ENCODE peak calls at places on chromosomes 7 and 10, in ten cellular contexts. B, D, Y, U, P, O, M, N, I and Q are unnamed samples.
A peak's percentile ranks its signal among the peaks of the same experiment; 100 is the strongest.

GRCh38 chr10:74051729-74052342 is 53.9 kb downstream of the VCL start:
- DNase-seq in B (no peak), D (peak; percentile 8), Y (no peak), U (no peak), P (no peak), O (no peak), M (no peak), N (no peak), I (no peak), Q (peak; percentile 28)

GRCh38 chr10:131792809-131793208 is 108.0 kb upstream of the PPP2R2D start:
- DNase-seq in B (no peak), D (no peak), Y (no peak), U (no peak), P (no peak), O (no peak), M (no peak), N (no peak), I (no peak), Q (no peak)

GRCh38 chr7:132881317-132881716 is 200.6 kb downstream of the CHCHD3 start:
- DNase-seq in B (no peak), D (no peak), Y (no peak), U (no peak), P (no peak), O (no peak), M (no peak), N (no peak), I (no peak), Q (no peak)

GRCh38 chr7:22854158-22855048 is 31.8 kb upstream of the TOMM7 start:
- DNase-seq in B (peak; percentile 95), D (peak; percentile 86), Y (peak; percentile 99), U (peak; percentile 88), P (peak; percentile 86), O (no peak), M (peak; percentile 92), N (peak; percentile 91), I (peak; percentile 67), Q (peak; percentile 76)

GRCh38 chr7:131400833-131401593 is 73.3 kb downstream of the MKLN1 start:
- DNase-seq in B (no peak), D (no peak), Y (no peak), U (no peak), P (peak; percentile 8), O (no peak), M (no peak), N (no peak), I (no peak), Q (no peak)

GRCh38 chr10:80498833-80499671 is 38.6 kb upstream of the SH2D4B start:
- DNase-seq in B (peak; percentile 93), D (peak; percentile 97), Y (peak; percentile 67), U (peak; percentile 97), P (peak; percentile 97), O (peak; percentile 46), M (peak; percentile 91), N (peak; percentile 94), I (peak; percentile 37), Q (no peak)

GRCh38 chr7:130047801-130048200 is 3.4 kb downstream of the ZC3HC1 start:
- DNase-seq in B (no peak), D (no peak), Y (no peak), U (no peak), P (peak; percentile 14), O (no peak), M (no peak), N (no peak), I (no peak), Q (no peak)

GRCh38 chr10:132439424-132440163 is 42.6 kb downstream of the PWWP2B start:
- DNase-seq in B (no peak), D (no peak), Y (no peak), U (no peak), P (no peak), O (no peak), M (no peak), N (no peak), I (no peak), Q (no peak)

GRCh38 chr10:29996842-29997123 is 62.6 kb downstream of the JCAD start:
- DNase-seq in B (no peak), D (no peak), Y (no peak), U (no peak), P (no peak), O (no peak), M (no peak), N (no peak), I (no peak), Q (no peak)

GRCh38 chr10:22899775-22900174 is 28.1 kb upstream of the ARMC3 start:
- DNase-seq in B (no peak), D (no peak), Y (no peak), U (no peak), P (no peak), O (no peak), M (no peak), N (no peak), I (no peak), Q (no peak)

GRCh38 chr10:12448340-12448728 is 99.0 kb downstream of the CAMK1D start:
- DNase-seq in B (no peak), D (no peak), Y (no peak), U (no peak), P (no peak), O (no peak), M (no peak), N (no peak), I (no peak), Q (no peak)

GRCh38 chr7:159147246-159147645 is 2.6 kb upstream of the VIPR2 start:
- DNase-seq in B (no peak), D (no peak), Y (no peak), U (no peak), P (no peak), O (no peak), M (no peak), N (no peak), I (no peak), Q (no peak)
- H3K27me3 ChIP-seq in B (peaks cover 41% of the 10 kb centered on the region), D (no peaks in the 10 kb centered on the region), Y (peaks cover 35% of the 10 kb centered on the region), U (peaks cover 37% of the 10 kb centered on the region), P (peaks cover 4% of the 10 kb centered on the region), O (peaks cover 27% of the 10 kb centered on the region), M (peaks cover 28% of the 10 kb centered on the region), N (no peaks in the 10 kb centered on the region), I (peaks cover 31% of the 10 kb centered on the region), Q (peaks cover 59% of the 10 kb centered on the region)

DNA sequence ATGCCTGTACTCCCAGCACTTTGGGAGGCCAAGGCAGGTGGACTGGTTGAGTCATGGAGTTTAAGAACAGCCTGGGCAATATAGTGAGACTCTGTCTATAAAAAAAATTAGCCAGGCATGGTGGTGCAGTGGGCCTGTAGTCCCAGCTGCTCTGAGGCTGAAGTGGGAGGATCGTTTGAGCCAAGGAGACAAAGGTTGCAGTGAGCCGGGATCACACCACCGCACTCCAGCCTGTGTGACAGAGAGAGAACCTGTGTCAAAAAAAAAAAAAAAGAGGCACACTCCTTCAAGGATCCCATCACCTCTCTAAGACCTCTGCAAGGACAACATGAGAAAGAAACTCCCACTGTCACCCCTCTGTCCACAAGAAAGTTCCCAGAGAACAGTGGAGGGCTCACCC is 4.4 kb downstream of the NAT16 start:
- DNase-seq in B (no peak), D (no peak), Y (no peak), U (no peak), P (no peak), O (no peak), M (no peak), N (no peak), I (no peak), Q (no peak)
- H3K27me3 ChIP-seq in B (peaks cover 100% of the 10 kb centered on the region), D (peaks cover 82% of the 10 kb centered on the region), Y (peaks cover 95% of the 10 kb centered on the region), U (peaks cover 90% of the 10 kb centered on the region), P (peaks cover 78% of the 10 kb centered on the region), O (peaks cover 81% of the 10 kb centered on the region), M (peaks cover 100% of the 10 kb centered on the region), N (peaks cover 7% of the 10 kb centered on the region), I (peaks cover 97% of the 10 kb centered on the region), Q (peaks cover 100% of the 10 kb centered on the region)

GRCh38 chr7:150335101-150335773 is 6.2 kb downstream of the RARRES2 start:
- DNase-seq in B (no peak), D (peak; percentile 59), Y (peak; percentile 89), U (no peak), P (peak; percentile 85), O (no peak), M (no peak), N (no peak), I (no peak), Q (no peak)

GRCh38 chr7:150334108-150334507 is 7.3 kb downstream of the RARRES2 start:
- DNase-seq in B (no peak), D (no peak), Y (peak; percentile 28), U (no peak), P (no peak), O (no peak), M (no peak), N (no peak), I (no peak), Q (no peak)

GRCh38 chr7:150330211-150330885 is 7.0 kb upstream of the ACTR3C start:
- DNase-seq in B (no peak), D (no peak), Y (peak; percentile 54), U (no peak), P (no peak), O (no peak), M (no peak), N (no peak), I (no peak), Q (no peak)

GRCh38 chr7:150333659-150334058 is 7.8 kb downstream of the RARRES2 start:
- DNase-seq in B (no peak), D (no peak), Y (peak; percentile 14), U (no peak), P (no peak), O (no peak), M (no peak), N (no peak), I (no peak), Q (no peak)

DNA sequence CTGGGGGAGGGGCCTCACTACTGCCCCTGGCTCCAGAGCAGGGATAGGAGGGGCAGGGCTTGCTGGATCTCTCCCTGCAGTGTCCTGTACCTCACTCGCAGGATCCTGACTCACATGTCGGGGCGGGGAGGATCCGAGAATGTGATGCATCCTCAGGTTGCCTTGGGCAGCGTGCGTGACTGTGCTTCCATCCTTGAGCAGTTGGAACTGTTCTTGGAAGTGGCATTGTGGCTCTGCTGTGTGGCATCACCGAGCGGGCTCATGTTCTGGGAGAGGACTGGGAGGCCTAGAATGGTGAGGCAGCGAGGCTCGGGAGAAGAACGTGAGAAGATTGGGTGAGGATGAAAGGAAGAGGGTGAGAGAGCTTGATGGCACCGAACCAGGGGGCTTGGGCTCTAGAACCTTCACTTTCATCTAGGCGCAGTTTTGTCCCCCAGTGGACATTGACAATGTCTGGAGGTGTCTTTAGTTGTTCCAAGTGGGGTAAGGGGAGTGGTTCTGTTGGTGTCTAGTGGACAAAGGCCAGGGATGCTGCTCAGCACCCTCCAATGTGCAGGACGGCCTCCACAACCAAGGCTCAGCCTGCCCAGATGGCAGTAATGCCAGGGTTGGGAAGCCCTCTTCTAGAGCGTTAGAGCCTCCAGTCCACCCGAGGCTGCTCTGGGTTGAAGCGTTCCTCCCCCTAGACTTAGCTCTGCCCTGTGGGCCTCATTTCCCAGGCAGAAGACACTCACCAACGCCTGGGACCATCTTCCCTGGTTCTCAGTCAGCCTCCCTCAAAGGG is 8.4 kb downstream of the RARRES2 start:
- DNase-seq in B (no peak), D (no peak), Y (peak; percentile 45), U (peak; percentile 52), P (no peak), O (no peak), M (no peak), N (no peak), I (no peak), Q (no peak)
- H3K27me3 ChIP-seq in B (no peaks in the 10 kb centered on the region), D (no peaks in the 10 kb centered on the region), Y (no peaks in the 10 kb centered on the region), U (no peaks in the 10 kb centered on the region), P (no peaks in the 10 kb centered on the region), O (no peaks in the 10 kb centered on the region), M (no peaks in the 10 kb centered on the region), N (no peaks in the 10 kb centered on the region), I (no peaks in the 10 kb centered on the region), Q (no peaks in the 10 kb centered on the region)

DNA sequence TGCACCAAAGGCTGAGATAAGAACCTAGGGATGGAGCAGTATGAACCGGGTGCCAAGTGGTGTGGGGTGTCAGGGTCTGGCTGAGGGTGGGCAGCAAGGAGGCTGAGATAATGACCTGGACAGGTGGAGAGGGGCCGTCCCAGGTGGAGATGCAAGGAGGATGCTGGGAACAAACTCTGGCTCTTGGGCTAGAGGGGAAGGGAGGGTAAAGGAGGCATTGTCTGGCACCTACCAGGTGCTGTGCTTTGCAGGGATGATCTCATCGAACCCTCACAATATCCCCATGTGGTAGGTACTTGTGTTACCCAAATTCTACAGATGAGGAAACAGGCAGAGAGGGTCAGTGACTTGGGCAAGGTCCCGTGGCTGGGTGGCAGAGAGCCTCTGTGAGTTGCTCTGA is 19.9 kb upstream of the HOXA13 start:
- DNase-seq in B (no peak), D (no peak), Y (no peak), U (no peak), P (no peak), O (no peak), M (no peak), N (no peak), I (no peak), Q (no peak)
- H3K27me3 ChIP-seq in B (peaks cover 83% of the 10 kb centered on the region), D (peaks cover 4% of the 10 kb centered on the region), Y (peaks cover 94% of the 10 kb centered on the region), U (peaks cover 63% of the 10 kb centered on the region), P (peaks cover 61% of the 10 kb centered on the region), O (peaks cover 80% of the 10 kb centered on the region), M (peaks cover 100% of the 10 kb centered on the region), N (no peaks in the 10 kb centered on the region), I (peaks cover 87% of the 10 kb centered on the region), Q (peaks cover 100% of the 10 kb centered on the region)